ENCODE peak calls at places on chromosomes 16 and 17, in six cellular contexts. One of them, this sample, is unnamed. For H3K27me3, the result is how much of the 10 kb centered on the place peaks cover.

GRCh38 chr17:5121186-5121841 is 5.5 kb downstream of the USP6 start:
- DNase-seq in PC-3: no peak
- DNase-seq in GM12878: no peak
- DNase-seq in CD8-positive, alpha-beta memory T cell: no peak
- DNase-seq in ascending aorta: peak
- DNase-seq in Peyer's patch: peak
- DNase-seq in this sample: no peak

GRCh38 chr17:46991618-46992017 is 12.6 kb upstream of the RPRML start:
- DNase-seq in PC-3: no peak
- DNase-seq in GM12878: no peak
- DNase-seq in CD8-positive, alpha-beta memory T cell: no peak
- DNase-seq in ascending aorta: no peak
- DNase-seq in Peyer's patch: no peak
- DNase-seq in this sample: no peak

GRCh38 chr16:56288019-56288418 is 96.7 kb downstream of the GNAO1 start:
- DNase-seq in PC-3: no peak
- DNase-seq in GM12878: no peak
- DNase-seq in CD8-positive, alpha-beta memory T cell: no peak
- DNase-seq in ascending aorta: no peak
- DNase-seq in Peyer's patch: no peak
- DNase-seq in this sample: no peak

GRCh38 chr16:27625050-27625697 is 75.2 kb downstream of the KATNIP start:
- DNase-seq in PC-3: no peak
- DNase-seq in GM12878: no peak
- DNase-seq in CD8-positive, alpha-beta memory T cell: no peak
- DNase-seq in ascending aorta: no peak
- DNase-seq in Peyer's patch: peak
- DNase-seq in this sample: no peak

GRCh38 chr17:50949128-50950001 is 83.2 kb upstream of the TOB1 start:
- DNase-seq in PC-3: no peak
- DNase-seq in GM12878: no peak
- DNase-seq in CD8-positive, alpha-beta memory T cell: no peak
- DNase-seq in ascending aorta: peak
- DNase-seq in Peyer's patch: no peak
- DNase-seq in this sample: no peak

GRCh38 chr17:5283531-5284315 is 1.6 kb downstream of the RABEP1 start:
- DNase-seq in PC-3: peak
- DNase-seq in GM12878: no peak
- DNase-seq in CD8-positive, alpha-beta memory T cell: no peak
- DNase-seq in ascending aorta: no peak
- DNase-seq in Peyer's patch: no peak
- DNase-seq in this sample: no peak

GRCh38 chr16:2821483-2822157 is 4.6 kb downstream of the PRSS21 start:
- DNase-seq in PC-3: no peak
- DNase-seq in GM12878: no peak
- DNase-seq in CD8-positive, alpha-beta memory T cell: no peak
- DNase-seq in ascending aorta: no peak
- DNase-seq in Peyer's patch: peak
- DNase-seq in this sample: no peak

GRCh38 chr16:55672471-55672870 is 16.7 kb downstream of the SLC6A2 start:
- DNase-seq in PC-3: no peak
- DNase-seq in GM12878: no peak
- DNase-seq in CD8-positive, alpha-beta memory T cell: no peak
- DNase-seq in ascending aorta: no peak
- DNase-seq in Peyer's patch: no peak
- DNase-seq in this sample: no peak

GRCh38 chr17:35218901-35219300 is 24.0 kb upstream of the SLFN5 start:
- DNase-seq in PC-3: no peak
- DNase-seq in GM12878: no peak
- DNase-seq in CD8-positive, alpha-beta memory T cell: no peak
- DNase-seq in ascending aorta: no peak
- DNase-seq in Peyer's patch: no peak
- DNase-seq in this sample: no peak

GRCh38 chr17:69175812-69176517 is 34.3 kb upstream of the ABCA6 start:
- DNase-seq in PC-3: peak
- DNase-seq in GM12878: no peak
- DNase-seq in CD8-positive, alpha-beta memory T cell: no peak
- DNase-seq in ascending aorta: no peak
- DNase-seq in Peyer's patch: no peak
- DNase-seq in this sample: peak

GRCh38 chr16:27920391-27920891 is 143.1 kb downstream of the GSG1L start:
- DNase-seq in PC-3: peak
- DNase-seq in GM12878: no peak
- DNase-seq in CD8-positive, alpha-beta memory T cell: no peak
- DNase-seq in ascending aorta: no peak
- DNase-seq in Peyer's patch: no peak
- DNase-seq in this sample: no peak

GRCh38 chr16:30399435-30400186 is 4.4 kb downstream of the ZNF48 start:
- DNase-seq in PC-3: peak
- DNase-seq in GM12878: no peak
- DNase-seq in CD8-positive, alpha-beta memory T cell: no peak
- DNase-seq in ascending aorta: no peak
- DNase-seq in Peyer's patch: no peak
- DNase-seq in this sample: no peak

GRCh38 chr17:42879596-42879985 is 21.0 kb upstream of the G6PC1 start:
- DNase-seq in PC-3: no peak
- DNase-seq in GM12878: no peak
- DNase-seq in CD8-positive, alpha-beta memory T cell: no peak
- DNase-seq in ascending aorta: no peak
- DNase-seq in Peyer's patch: no peak
- DNase-seq in this sample: no peak

GRCh38 chr16:28258571-28258970 is 33.8 kb upstream of the SBK1 start:
- DNase-seq in PC-3: no peak
- DNase-seq in GM12878: no peak
- DNase-seq in CD8-positive, alpha-beta memory T cell: no peak
- DNase-seq in ascending aorta: no peak
- DNase-seq in Peyer's patch: no peak
- DNase-seq in this sample: no peak

GRCh38 chr16:46929378-46930332 is 43.8 kb downstream of the DNAJA2 start:
- DNase-seq in PC-3: peak
- DNase-seq in GM12878: no peak
- DNase-seq in CD8-positive, alpha-beta memory T cell: peak
- DNase-seq in ascending aorta: no peak
- DNase-seq in Peyer's patch: peak
- DNase-seq in this sample: peak
- H3K27ac ChIP-seq in PC-3: no peak
- H3K27ac ChIP-seq in GM12878: no peak
- H3K27ac ChIP-seq in CD8-positive, alpha-beta memory T cell: no peak
- H3K27ac ChIP-seq in ascending aorta: no peak
- H3K27ac ChIP-seq in Peyer's patch: no peak
- H3K27ac ChIP-seq in this sample: no peak

DNA sequence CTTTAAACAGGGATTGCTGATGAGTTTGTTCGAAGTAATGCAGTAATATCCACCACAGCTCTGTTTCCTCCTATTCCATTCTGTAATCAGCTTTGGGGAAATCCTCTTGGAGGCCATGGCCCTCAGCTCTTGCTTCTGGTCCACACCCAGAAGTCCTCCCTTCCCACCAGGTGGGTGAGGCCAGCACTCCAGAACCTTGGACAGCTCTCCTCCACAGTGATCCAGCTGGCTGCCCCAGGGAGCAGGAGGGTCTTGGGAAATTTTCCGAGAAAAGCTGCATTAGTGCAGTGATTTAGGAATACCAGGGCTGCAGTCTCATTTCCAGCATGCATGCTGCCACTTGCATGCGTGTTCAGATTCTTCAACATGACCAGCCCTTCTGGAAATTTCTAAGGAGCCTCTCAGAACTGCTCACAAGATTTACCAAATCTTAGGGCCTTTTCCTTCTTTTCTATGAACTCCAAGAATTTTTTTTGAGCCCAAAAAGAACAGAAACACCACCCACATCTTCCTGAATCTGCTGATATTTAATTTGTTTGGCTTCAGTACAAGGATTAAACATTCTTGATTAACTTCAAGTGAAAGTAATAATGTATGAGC is 4.2 kb downstream of the SMPD3 start:
- DNase-seq in PC-3: peak
- DNase-seq in GM12878: no peak
- DNase-seq in CD8-positive, alpha-beta memory T cell: no peak
- DNase-seq in ascending aorta: no peak
- DNase-seq in Peyer's patch: peak
- DNase-seq in this sample: no peak
- H3K27me3 ChIP-seq in PC-3: under half
- H3K27me3 ChIP-seq in GM12878: under half
- H3K27me3 ChIP-seq in CD8-positive, alpha-beta memory T cell: under half
- H3K27me3 ChIP-seq in ascending aorta: under half
- H3K27me3 ChIP-seq in Peyer's patch: under half
- H3K27me3 ChIP-seq in this sample: under half

GRCh38 chr16:67241008-67241900 is 6.0 kb downstream of the FHOD1 start:
- DNase-seq in PC-3: peak
- DNase-seq in GM12878: no peak
- DNase-seq in CD8-positive, alpha-beta memory T cell: no peak
- DNase-seq in ascending aorta: peak
- DNase-seq in Peyer's patch: peak
- DNase-seq in this sample: peak
- H3K4me3 ChIP-seq in PC-3: peak
- H3K4me3 ChIP-seq in GM12878: no peak
- H3K4me3 ChIP-seq in CD8-positive, alpha-beta memory T cell: no peak
- H3K4me3 ChIP-seq in ascending aorta: no peak
- H3K4me3 ChIP-seq in Peyer's patch: no peak
- H3K4me3 ChIP-seq in this sample: no peak

DNA sequence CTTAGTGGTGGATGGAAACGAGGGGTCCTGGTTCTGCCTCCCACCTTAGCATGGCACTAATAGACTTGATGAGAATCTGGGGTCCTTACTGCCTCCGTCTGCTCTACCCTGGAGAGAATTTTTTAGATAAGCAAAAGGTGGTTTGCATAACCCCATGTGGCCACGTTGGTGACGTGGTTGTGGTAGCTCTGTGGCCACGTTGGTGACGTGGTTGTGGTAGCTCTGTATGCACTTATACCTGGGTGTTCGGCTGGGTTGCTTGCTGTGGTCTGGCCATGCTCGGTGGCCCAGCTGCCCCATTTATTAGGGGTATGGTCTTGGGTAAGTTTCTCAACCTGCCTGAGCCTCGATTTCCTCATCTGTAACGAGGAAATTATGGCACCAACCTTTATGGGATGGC is 13.0 kb downstream of the SPIRE2 start:
- DNase-seq in PC-3: no peak
- DNase-seq in GM12878: no peak
- DNase-seq in CD8-positive, alpha-beta memory T cell: peak
- DNase-seq in ascending aorta: no peak
- DNase-seq in Peyer's patch: peak
- DNase-seq in this sample: no peak
- H3K27ac ChIP-seq in PC-3: no peak
- H3K27ac ChIP-seq in GM12878: no peak
- H3K27ac ChIP-seq in CD8-positive, alpha-beta memory T cell: no peak
- H3K27ac ChIP-seq in ascending aorta: no peak
- H3K27ac ChIP-seq in Peyer's patch: no peak
- H3K27ac ChIP-seq in this sample: no peak

GRCh38 chr17:75875940-75876189 is 2.5 kb downstream of the TRIM47 start:
- DNase-seq in PC-3: no peak
- DNase-seq in GM12878: no peak
- DNase-seq in CD8-positive, alpha-beta memory T cell: no peak
- DNase-seq in ascending aorta: no peak
- DNase-seq in Peyer's patch: no peak
- DNase-seq in this sample: no peak
- H3K27me3 ChIP-seq in PC-3: under half
- H3K27me3 ChIP-seq in GM12878: under half
- H3K27me3 ChIP-seq in CD8-positive, alpha-beta memory T cell: under half
- H3K27me3 ChIP-seq in ascending aorta: under half
- H3K27me3 ChIP-seq in Peyer's patch: under half
- H3K27me3 ChIP-seq in this sample: under half

DNA sequence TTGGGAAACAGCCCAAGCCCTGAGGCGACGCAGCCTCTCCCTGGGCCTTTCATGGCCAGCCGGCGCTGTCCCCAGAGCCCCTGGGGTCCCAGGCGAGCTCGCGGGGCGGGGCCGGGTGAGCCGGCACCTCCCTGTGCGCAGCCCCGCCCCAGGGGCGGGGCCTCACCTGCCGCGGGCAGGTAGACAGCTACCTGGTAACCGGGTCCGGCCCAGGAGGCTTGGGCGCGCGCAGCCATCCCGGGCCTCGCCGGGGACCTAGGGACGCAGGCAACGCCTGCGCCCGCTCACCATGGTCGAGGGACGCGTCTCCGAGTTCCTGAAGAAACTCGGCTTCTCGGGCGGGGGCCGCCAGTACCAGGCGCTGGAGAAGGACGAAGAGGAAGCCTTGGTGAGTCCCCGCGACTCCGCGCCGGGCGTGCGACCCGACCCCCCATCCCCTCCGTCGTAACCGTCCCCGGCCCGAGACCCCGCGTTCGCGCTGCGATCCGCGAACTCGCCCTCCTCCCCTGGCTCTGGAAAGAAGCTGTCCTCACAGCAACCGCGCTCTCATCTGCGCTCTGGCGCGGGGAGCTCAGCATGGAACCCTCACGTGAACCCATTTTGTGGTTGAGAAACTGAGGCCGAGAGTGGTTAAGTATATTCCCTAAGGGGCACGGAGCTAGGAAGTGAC is at the start of gene ATP2C2:
- DNase-seq in PC-3: peak
- DNase-seq in GM12878: no peak
- DNase-seq in CD8-positive, alpha-beta memory T cell: no peak
- DNase-seq in ascending aorta: no peak
- DNase-seq in Peyer's patch: peak
- DNase-seq in this sample: no peak
- H3K4me3 ChIP-seq in PC-3: peak
- H3K4me3 ChIP-seq in GM12878: no peak
- H3K4me3 ChIP-seq in CD8-positive, alpha-beta memory T cell: no peak
- H3K4me3 ChIP-seq in ascending aorta: no peak
- H3K4me3 ChIP-seq in Peyer's patch: no peak
- H3K4me3 ChIP-seq in this sample: no peak

GRCh38 chr16:67247698-67248400 is 568 bp upstream of the FHOD1 start:
- DNase-seq in PC-3: no peak
- DNase-seq in GM12878: no peak
- DNase-seq in CD8-positive, alpha-beta memory T cell: no peak
- DNase-seq in ascending aorta: no peak
- DNase-seq in Peyer's patch: no peak
- DNase-seq in this sample: no peak
- H3K27ac ChIP-seq in PC-3: no peak
- H3K27ac ChIP-seq in GM12878: no peak
- H3K27ac ChIP-seq in CD8-positive, alpha-beta memory T cell: peak
- H3K27ac ChIP-seq in ascending aorta: peak
- H3K27ac ChIP-seq in Peyer's patch: peak
- H3K27ac ChIP-seq in this sample: no peak

DNA sequence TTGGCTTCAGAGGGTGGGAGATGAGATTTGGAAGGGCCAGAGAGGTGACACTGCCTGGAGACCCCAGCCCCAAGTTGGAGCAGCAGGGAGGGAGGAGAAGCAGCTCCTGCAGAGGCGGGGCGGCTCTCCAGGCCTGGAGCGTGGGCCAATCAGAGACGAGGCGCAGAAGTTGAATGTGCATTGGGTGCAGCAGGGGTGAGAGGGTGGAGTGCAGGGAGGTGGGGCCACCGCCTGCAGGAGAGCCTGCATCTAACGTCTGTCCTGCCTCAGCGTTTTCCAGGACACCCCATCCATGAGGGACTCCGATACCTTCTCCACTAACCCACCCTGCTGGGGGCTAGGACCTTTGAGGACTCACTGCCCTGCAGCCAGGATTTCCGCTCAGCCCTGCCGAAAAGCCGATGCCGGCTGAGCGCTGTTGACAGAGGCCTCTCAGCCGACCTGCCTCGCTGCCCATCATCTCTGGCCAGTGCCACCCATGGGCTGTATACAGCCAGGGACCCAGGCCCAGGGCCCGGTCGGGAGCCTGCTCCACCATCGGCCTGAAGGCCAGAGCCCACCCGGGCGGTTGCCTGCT is 146.2 kb downstream of the ENGASE start:
- DNase-seq in PC-3: no peak
- DNase-seq in GM12878: no peak
- DNase-seq in CD8-positive, alpha-beta memory T cell: no peak
- DNase-seq in ascending aorta: no peak
- DNase-seq in Peyer's patch: no peak
- DNase-seq in this sample: no peak
- H3K27me3 ChIP-seq in PC-3: half or more
- H3K27me3 ChIP-seq in GM12878: under half
- H3K27me3 ChIP-seq in CD8-positive, alpha-beta memory T cell: under half
- H3K27me3 ChIP-seq in ascending aorta: under half
- H3K27me3 ChIP-seq in Peyer's patch: under half
- H3K27me3 ChIP-seq in this sample: under half